ENCODE peak calls at places on chromosomes 16 and 17, in four cellular contexts. T is mammary epithelial cell, F is colonic mucosa, C is upper lobe of right lung. A is an unnamed sample.
A peak's percentile ranks its signal among the peaks of the same experiment; 100 is the strongest.

GRCh38 chr16:69112285-69113129 is 7.1 kb downstream of the HAS3 start:
- DNase-seq in T (no peak), F (peak; percentile 64), C (peak; percentile 82), A (peak; percentile 79)

GRCh38 chr16:74659041-74659440 is 7.6 kb downstream of the RFWD3 start:
- DNase-seq in T (no peak), F (no peak), C (no peak), A (no peak)

GRCh38 chr17:81829858-81830257 is 3.2 kb downstream of the MCRIP1 start:
- DNase-seq in T (no peak), F (no peak), C (no peak), A (no peak)

GRCh38 chr16:7097537-7097936 is 235.1 kb upstream of the RBFOX1 start:
- DNase-seq in T (no peak), F (no peak), C (no peak), A (no peak)

GRCh38 chr17:56887552-56888467 is 26.0 kb downstream of the TRIM25 start:
- DNase-seq in T (peak; percentile 81), F (no peak), C (no peak), A (no peak)

GRCh38 chr16:67457611-67458010 is 23.3 kb downstream of the ATP6V0D1 start:
- DNase-seq in T (no peak), F (no peak), C (no peak), A (no peak)

GRCh38 chr17:46832945-46833839 is 14.7 kb upstream of the WNT3 start:
- DNase-seq in T (no peak), F (no peak), C (no peak), A (no peak)

GRCh38 chr16:56140645-56141044 is 50.6 kb upstream of the GNAO1 start:
- DNase-seq in T (no peak), F (no peak), C (no peak), A (no peak)

GRCh38 chr17:41665566-41666335 is 22.9 kb upstream of the EIF1 start:
- DNase-seq in T (peak; percentile 83), F (peak; percentile 92), C (peak; percentile 96), A (peak; percentile 96)

GRCh38 chr17:12613566-12613965 is 52.1 kb upstream of the MYOCD start:
- DNase-seq in T (no peak), F (no peak), C (no peak), A (no peak)

GRCh38 chr17:77318021-77318420 is 177.3 kb downstream of the SEC14L1 start:
- DNase-seq in T (no peak), F (no peak), C (peak; percentile 40), A (peak; percentile 63)

GRCh38 chr17:28985950-28986713 is 19.7 kb downstream of the SEZ6 start:
- DNase-seq in T (no peak), F (no peak), C (no peak), A (no peak)

GRCh38 chr16:1981972-1982574 is 804 bp upstream of the NOXO1 start:
- DNase-seq in T (peak; percentile 68), F (peak; percentile 83), C (no peak), A (no peak)

GRCh38 chr17:21252289-21252874 is 828 bp downstream of the NATD1 start:
- DNase-seq in T (no peak), F (no peak), C (no peak), A (no peak)

GRCh38 chr17:42928714-42929496 is 28.3 kb downstream of the G6PC1 start:
- DNase-seq in T (peak; percentile 64), F (peak; percentile 38), C (no peak), A (no peak)

GRCh38 chr16:25143898-25144297 is 32.4 kb downstream of the LCMT1 start:
- DNase-seq in T (no peak), F (no peak), C (no peak), A (no peak)

GRCh38 chr17:63314766-63315165 is 131.3 kb downstream of the CYB561 start:
- DNase-seq in T (no peak), F (no peak), C (no peak), A (no peak)

GRCh38 chr17:63309021-63309420 is 137.1 kb downstream of the CYB561 start:
- DNase-seq in T (no peak), F (no peak), C (no peak), A (no peak)

GRCh38 chr17:63306855-63307254 is 139.3 kb downstream of the CYB561 start:
- DNase-seq in T (no peak), F (no peak), C (no peak), A (no peak)

GRCh38 chr17:63308272-63308671 is 137.8 kb downstream of the CYB561 start:
- DNase-seq in T (no peak), F (no peak), C (no peak), A (no peak)

DNA sequence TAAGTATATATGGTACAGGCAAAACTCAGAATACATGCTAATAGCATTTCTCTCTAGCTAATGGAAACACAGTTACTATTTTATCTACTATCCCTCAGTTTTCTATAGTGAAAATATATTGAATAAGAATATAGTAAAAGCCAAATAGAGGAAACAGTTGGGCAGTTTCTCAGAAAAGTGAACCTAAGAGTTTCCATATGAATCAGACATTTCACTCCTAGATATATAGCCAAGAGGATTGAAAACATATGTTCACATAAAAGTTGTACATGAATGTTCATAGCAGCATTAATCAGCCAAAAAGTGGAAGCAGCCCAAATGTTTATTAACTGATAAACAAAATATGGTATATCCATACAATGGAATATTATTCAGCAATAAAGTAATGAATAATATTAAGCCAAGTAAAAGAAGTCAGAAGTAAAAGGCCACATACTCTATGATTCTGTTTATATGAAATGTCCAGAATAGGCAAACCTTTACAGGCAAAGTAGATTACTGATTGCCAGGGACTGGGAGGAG is 134.6 kb downstream of the CYB561 start:
- DNase-seq in T (no peak), F (no peak), C (no peak), A (no peak)
- H3K9me3 ChIP-seq in T (no peaks in the 10 kb centered on the region), F (no peaks in the 10 kb centered on the region), C (no peaks in the 10 kb centered on the region), A (no peaks in the 10 kb centered on the region)

DNA sequence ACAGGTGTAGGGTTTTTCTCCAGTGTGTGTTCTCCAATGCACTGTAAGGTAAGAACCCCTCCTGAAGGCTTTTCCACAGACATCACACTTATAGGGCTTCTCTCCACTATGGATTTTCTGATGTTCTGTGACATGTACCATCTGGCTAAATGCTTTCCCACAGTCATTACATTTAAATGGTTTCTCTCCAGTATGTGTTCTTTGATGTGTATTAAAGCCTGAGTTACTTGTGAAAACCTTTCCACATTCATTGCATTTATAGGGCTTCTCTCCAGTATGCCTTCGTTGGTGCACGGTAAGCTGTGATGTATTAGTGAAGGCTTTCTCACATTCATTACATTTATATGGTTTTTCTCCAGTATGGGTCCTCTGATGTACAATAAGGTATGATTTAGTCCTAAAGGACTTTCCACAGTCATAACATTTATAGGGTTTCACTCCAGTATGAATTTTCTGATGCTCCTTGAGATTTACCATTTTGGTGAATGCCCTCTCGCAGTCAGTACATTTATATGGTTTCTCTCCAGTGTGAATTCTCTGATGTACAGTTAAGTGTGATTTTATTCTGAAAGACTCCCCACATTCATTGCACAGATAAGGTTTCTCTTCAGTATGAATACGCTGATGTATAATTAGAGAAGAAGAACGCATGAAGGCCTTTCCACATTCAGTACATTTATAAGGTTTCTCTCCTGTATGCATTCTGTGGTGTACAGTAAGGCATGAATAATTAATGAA is 30.9 kb downstream of the ZNF624 start:
- DNase-seq in T (no peak), F (no peak), C (no peak), A (no peak)
- H3K9me3 ChIP-seq in T (peaks cover 59% of the 10 kb centered on the region), F (peaks cover 19% of the 10 kb centered on the region), C (peaks cover 74% of the 10 kb centered on the region), A (peaks cover 30% of the 10 kb centered on the region)

DNA sequence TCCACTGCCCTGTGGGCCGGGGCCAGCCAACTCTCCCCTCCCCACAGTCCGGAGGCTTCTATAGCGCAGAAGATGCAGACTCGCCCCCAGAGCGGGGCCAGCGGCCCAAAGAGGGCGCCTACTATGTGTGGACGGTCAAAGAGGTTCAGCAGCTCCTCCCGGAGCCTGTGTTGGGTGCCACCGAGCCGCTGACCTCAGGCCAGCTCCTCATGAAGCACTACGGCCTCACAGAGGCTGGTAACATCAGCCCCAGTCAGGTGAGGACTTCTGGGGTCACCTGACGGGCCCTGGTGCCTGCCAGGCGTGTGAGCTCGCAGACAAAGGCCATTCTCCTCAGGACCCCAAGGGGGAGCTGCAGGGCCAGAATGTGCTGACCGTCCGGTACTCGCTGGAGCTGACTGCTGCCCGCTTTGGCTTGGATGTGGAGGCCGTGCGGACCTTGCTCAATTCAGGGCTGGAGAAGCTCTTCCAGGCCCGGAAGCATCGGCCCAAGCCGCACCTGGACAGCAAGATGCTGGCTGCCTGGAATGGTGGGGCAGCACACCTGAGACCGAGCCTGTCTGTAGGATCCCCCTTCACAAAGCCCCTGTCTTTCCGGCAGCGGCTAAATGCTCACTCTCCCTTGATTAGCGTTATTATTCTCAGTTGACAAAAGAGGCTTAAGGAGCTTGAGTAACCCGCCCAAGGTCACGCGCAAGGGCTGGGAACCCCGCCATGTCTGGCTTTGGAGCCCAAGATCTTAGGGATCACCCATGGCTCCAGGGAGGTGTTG is 3.9 kb downstream of the SPATA20 start:
- DNase-seq in T (no peak), F (peak; percentile 74), C (peak; percentile 89), A (peak; percentile 94)
- H3K9me3 ChIP-seq in T (no peaks in the 10 kb centered on the region), F (no peaks in the 10 kb centered on the region), C (no peaks in the 10 kb centered on the region), A (no peaks in the 10 kb centered on the region)

GRCh38 chr16:81350306-81350615 is 35.5 kb downstream of the GAN start:
- DNase-seq in T (no peak), F (no peak), C (no peak), A (no peak)

GRCh38 chr16:81349608-81350305 is 35.0 kb downstream of the GAN start:
- DNase-seq in T (no peak), F (no peak), C (no peak), A (no peak)

GRCh38 chr16:81347425-81347824 is 32.7 kb downstream of the GAN start:
- DNase-seq in T (no peak), F (no peak), C (no peak), A (no peak)
- H3K9me3 ChIP-seq in T (peaks cover 11% of the 10 kb centered on the region), F (no peaks in the 10 kb centered on the region), C (peaks cover 18% of the 10 kb centered on the region), A (peaks cover 6% of the 10 kb centered on the region)

GRCh38 chr16:3086596-3087242 is 12.4 kb downstream of the ZSCAN10 start:
- DNase-seq in T (no peak), F (no peak), C (no peak), A (peak; percentile 75)

GRCh38 chr16:3087243-3087791 is 11.8 kb downstream of the ZSCAN10 start:
- DNase-seq in T (no peak), F (no peak), C (no peak), A (peak; percentile 84)

GRCh38 chr16:3088925-3089716 is 10.0 kb downstream of the ZSCAN10 start:
- DNase-seq in T (no peak), F (no peak), C (no peak), A (peak; percentile 76)

GRCh38 chr16:3088450-3088849 is 10.6 kb downstream of the ZSCAN10 start:
- DNase-seq in T (no peak), F (no peak), C (no peak), A (peak; percentile 35)

GRCh38 chr16:3087836-3088235 is 11.3 kb downstream of the ZSCAN10 start:
- DNase-seq in T (no peak), F (no peak), C (no peak), A (peak; percentile 76)
- H3K9me3 ChIP-seq in T (no peaks in the 10 kb centered on the region), F (no peaks in the 10 kb centered on the region), C (no peaks in the 10 kb centered on the region), A (no peaks in the 10 kb centered on the region)

DNA sequence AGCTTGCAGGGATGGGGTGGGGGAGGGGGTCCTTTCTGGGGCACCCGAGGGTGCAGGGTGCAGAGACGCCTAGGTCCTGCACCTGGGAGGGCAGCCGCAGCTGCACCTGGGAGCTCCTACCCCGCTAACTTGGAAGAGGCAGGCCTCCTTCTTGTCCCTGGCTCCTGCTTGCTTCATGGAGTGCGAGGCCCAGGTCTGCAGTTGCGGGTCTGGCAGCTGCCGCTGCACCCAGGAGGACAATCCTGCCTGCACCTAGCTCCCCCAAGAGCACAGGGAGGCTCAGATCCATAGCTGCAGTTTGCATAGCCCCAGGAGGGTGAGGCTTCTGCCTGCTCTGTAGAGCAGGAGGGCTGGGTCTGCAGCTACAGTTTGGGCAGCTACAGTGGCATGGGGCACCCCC is 26.6 kb downstream of the GNGT2 start:
- DNase-seq in T (no peak), F (no peak), C (no peak), A (no peak)
- H3K9me3 ChIP-seq in T (peaks cover 12% of the 10 kb centered on the region), F (no peaks in the 10 kb centered on the region), C (peaks cover 5% of the 10 kb centered on the region), A (no peaks in the 10 kb centered on the region)

GRCh38 chr17:22461460-22462145 is 769.3 kb downstream of the KCNJ18 start:
- DNase-seq in T (no peak), F (no peak), C (no peak), A (no peak)
- H3K9me3 ChIP-seq in T (peaks cover 29% of the 10 kb centered on the region), F (no peaks in the 10 kb centered on the region), C (no peaks in the 10 kb centered on the region), A (no peaks in the 10 kb centered on the region)

GRCh38 chr16:60304725-60305124 is 1570.6 kb upstream of the GOT2 start:
- DNase-seq in T (no peak), F (no peak), C (no peak), A (no peak)
- H3K9me3 ChIP-seq in T (peaks cover 4% of the 10 kb centered on the region), F (no peaks in the 10 kb centered on the region), C (no peaks in the 10 kb centered on the region), A (no peaks in the 10 kb centered on the region)